ENCODE peak calls at places on chromosomes 6 and 20, in four cellular contexts. C is A549, X is HepG2, H is WTC11. N is an unnamed sample.
A peak's percentile ranks its signal among the peaks of the same experiment; 100 is the strongest.

GRCh38 chr20:15267935-15268334 is 930.5 kb upstream of the FLRT3 start:
- DNase-seq in H (no peak), X (no peak), C (no peak), N (no peak)

GRCh38 chr20:23915844-23916243 is 36.3 kb upstream of the CST5 start:
- DNase-seq in H (no peak), C (no peak), X (no peak), N (no peak)

GRCh38 chr6:167424060-167424673 is 99.3 kb downstream of the TTLL2 start:
- DNase-seq in X (peak; percentile 85), H (no peak), C (no peak), N (no peak)

GRCh38 chr6:152605342-152605741 is 31.8 kb downstream of the SYNE1 start:
- DNase-seq in C (no peak), H (no peak), X (no peak), N (no peak)

GRCh38 chr20:19659468-19659867 is 98.6 kb upstream of the RIN2 start:
- DNase-seq in C (no peak), H (no peak), X (no peak), N (no peak)

GRCh38 chr6:34005845-34006644 is 139.8 kb downstream of the GRM4 start:
- DNase-seq in H (peak; percentile 62), X (no peak), C (no peak), N (no peak)

GRCh38 chr20:48718914-48719578 is 108.8 kb downstream of the PREX1 start:
- DNase-seq in X (no peak), C (no peak), H (no peak), N (no peak)

GRCh38 chr20:1313236-1313964 is 15.5 kb downstream of the SDCBP2 start:
- DNase-seq in H (peak; percentile 80), X (peak; percentile 71), C (peak; percentile 71), N (peak; percentile 73)

GRCh38 chr6:121344539-121344938 is 10.3 kb upstream of the TBC1D32 start:
- DNase-seq in H (no peak), C (no peak), X (no peak), N (no peak)

GRCh38 chr6:93165850-93166249 is 253.5 kb downstream of the EPHA7 start:
- DNase-seq in X (no peak), C (no peak), H (no peak), N (no peak)

GRCh38 chr6:93164781-93165180 is 254.6 kb downstream of the EPHA7 start:
- DNase-seq in X (no peak), C (no peak), H (no peak), N (no peak)

DNA sequence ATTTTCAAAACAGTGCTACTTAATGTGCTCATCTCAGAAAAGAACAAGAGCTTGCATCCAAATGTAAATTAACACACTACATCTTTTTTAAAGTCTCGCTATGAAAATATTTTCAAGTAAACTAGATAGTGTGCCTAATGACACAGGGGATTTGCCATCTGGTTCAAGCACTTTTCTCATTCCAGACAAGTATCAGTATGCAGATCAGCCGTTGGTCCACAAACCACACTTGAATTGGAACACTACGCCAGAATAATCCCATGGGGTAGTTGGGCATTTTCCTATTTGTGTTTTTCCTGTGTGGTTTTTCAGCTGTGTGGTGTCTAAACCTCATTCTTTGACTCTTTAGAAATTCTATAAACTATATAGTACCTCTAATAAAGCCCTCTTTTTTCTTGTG is 256.2 kb downstream of the EPHA7 start:
- DNase-seq in H (no peak), C (no peak), X (no peak), N (no peak)
- TF ChIP-seq HMGXB4 in H (no peak), C (no peak), X (no peak), N (no peak)

DNA sequence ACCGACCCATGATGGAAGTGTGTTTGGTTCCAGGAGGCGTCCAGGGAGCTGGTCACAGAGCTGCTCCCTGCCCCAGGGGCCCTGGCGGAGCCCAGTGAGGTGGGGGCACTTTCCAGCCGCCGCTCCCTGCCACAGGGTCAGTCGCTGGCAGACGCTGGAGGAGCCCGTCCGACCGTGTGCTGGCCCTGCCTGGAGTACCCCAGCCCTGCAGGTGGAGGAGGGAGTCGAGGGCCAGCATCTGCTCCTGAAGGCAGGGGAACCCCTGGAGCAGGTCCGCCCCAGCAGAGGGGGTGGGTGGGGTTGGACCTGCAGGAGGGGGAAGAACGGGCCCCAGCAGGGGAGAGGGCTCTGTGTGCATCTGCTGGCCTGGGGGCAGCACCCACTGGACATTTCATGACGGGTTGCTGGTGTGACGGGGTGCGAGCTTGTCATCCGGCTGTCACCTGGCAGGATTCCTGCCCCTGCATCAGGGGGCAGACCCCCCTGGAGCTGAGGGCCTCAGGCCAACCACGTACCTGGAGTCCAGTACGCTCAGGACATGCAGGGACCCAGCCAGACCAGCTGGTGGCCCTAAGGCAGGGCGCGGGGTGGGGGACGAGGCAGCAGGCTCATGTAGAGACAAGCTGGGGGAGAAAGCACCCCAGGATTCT is 32.3 kb upstream of the GATA5 start:
- DNase-seq in H (no peak), C (no peak), X (no peak), N (no peak)
- TF ChIP-seq HMGXB4 in H (no peak), C (no peak), X (no peak), N (no peak)

GRCh38 chr6:157169656-157170055 is 153.7 kb downstream of the TMEM242 start:
- DNase-seq in H (no peak), X (no peak), C (no peak), N (no peak)
- TF ChIP-seq HMGXB4 in H (no peak), X (no peak), C (no peak), N (no peak)

GRCh38 chr20:10671221-10671849 is 2.5 kb downstream of the JAG1 start:
- DNase-seq in C (peak; percentile 94), H (peak; percentile 72), X (peak; percentile 93), N (peak; percentile 24)
- TF ChIP-seq HMGXB4 in C (no peak), H (no peak), X (peak; percentile 67), N (no peak)

GRCh38 chr20:58923117-58923712 is 57.8 kb upstream of the NELFCD start:
- DNase-seq in C (no peak), X (no peak), H (no peak), N (no peak)
- TF ChIP-seq HMGXB4 in C (no peak), X (no peak), H (no peak), N (no peak)